ENCODE peak calls at places on chromosomes 12 and 14, in four cellular contexts. T, B, Q and A are unnamed samples.

GRCh38 chr12:89748791-89749190 is 40.2 kb upstream of the ATP2B1 start:
- DNase-seq in T (no peak), B (no peak), Q (no peak), A (no peak)

GRCh38 chr12:22459872-22460490 is 84.4 kb downstream of the C2CD5 start:
- DNase-seq in T (no peak), B (no peak), Q (no peak), A (no peak)

GRCh38 chr14:63887899-63888298 is 35.1 kb downstream of the SYNE2 start:
- DNase-seq in T (no peak), B (no peak), Q (no peak), A (no peak)

GRCh38 chr12:43501705-43502104 is 50.3 kb downstream of the ADAMTS20 start:
- DNase-seq in T (no peak), B (no peak), Q (no peak), A (no peak)

GRCh38 chr12:56631790-56632700 is 1.9 kb upstream of the BAZ2A start:
- DNase-seq in T (no peak), B (peak), Q (peak), A (no peak)

GRCh38 chr14:36443374-36443773 is 76.7 kb downstream of the NKX2-1 start:
- DNase-seq in T (no peak), B (no peak), Q (no peak), A (no peak)

GRCh38 chr14:102317564-102318248 is 1.8 kb upstream of the ZNF839 start:
- DNase-seq in T (no peak), B (no peak), Q (no peak), A (no peak)

GRCh38 chr12:131108171-131108955 is 154.7 kb downstream of the ADGRD1 start:
- DNase-seq in T (no peak), B (no peak), Q (no peak), A (no peak)

GRCh38 chr12:98513379-98514318 is 1.7 kb upstream of the TMPO start:
- DNase-seq in T (no peak), B (no peak), Q (no peak), A (no peak)

GRCh38 chr14:105581551-105582341 is 55.4 kb downstream of the TMEM121 start:
- DNase-seq in T (no peak), B (peak), Q (no peak), A (no peak)

GRCh38 chr12:49750027-49750977 is 8.9 kb downstream of the TMBIM6 start:
- DNase-seq in T (no peak), B (no peak), Q (no peak), A (no peak)
- TF ChIP-seq CTCF in T (no peak), B (no peak), Q (no peak), A (no peak)

DNA sequence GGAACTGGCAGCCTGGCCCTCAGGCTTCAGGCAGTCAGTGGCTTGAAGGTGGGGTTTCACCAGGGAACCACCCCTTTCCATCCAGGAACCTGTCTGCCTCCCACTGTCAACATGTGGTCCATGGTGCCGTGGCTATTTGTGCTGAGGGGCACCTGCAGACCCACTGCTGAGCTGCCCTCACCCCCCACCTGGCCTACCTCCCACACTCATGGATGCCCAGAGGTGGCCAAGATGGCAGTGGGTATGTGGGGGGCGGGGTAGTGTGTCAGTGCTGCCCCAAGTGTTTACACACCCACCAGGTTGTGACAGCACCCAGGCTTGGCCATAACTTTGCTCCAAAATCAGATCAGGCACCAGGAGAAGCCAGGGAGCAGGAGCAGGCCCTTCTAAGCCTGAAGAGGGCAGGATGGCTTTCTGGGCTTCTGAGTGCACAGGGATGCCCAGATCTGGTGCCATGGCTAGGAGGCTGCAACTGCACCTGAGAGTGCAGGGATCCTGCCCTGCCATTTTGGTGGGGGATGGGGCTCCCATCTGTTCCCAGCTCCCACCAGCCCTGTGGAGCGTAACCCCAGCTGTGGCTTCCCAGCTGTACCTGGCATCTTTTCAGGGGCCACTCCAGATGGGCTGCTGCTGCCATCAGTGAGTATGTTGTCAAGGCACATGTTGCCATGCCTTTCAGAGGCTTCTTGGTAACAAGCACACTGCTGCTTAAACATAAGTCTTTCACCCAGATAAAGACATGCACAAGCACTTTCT is 263.9 kb downstream of the LRIG3 start:
- DNase-seq in T (no peak), B (no peak), Q (no peak), A (no peak)
- TF ChIP-seq CTCF in T (no peak), B (no peak), Q (no peak), A (no peak)

DNA sequence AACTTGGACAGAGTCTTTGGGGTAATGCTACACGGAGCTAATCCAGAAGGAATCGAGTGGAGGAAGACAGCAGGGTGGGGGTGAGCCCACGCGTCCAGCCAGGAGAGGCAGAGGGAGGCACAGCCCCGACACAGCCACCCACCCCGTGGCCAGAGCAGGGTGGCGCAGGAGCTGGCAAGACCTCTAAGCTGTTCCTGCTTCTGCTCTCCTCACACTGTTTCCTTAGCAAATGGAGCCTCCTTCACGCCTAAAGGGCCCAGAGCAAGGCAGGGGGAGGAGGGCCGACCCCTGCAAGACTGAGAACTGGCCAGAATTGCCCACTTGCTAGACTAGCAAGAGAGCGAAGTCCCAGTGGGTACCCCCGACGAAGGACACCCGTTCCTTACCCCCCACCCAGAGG is 91.5 kb downstream of the FBXL14 start:
- DNase-seq in T (no peak), B (peak), Q (peak), A (no peak)
- TF ChIP-seq CTCF in T (no peak), B (no peak), Q (no peak), A (no peak)

GRCh38 chr12:38544357-38545066 is 227.9 kb downstream of the ALG10B start:
- DNase-seq in T (no peak), B (no peak), Q (peak), A (no peak)
- TF ChIP-seq CTCF in T (no peak), B (no peak), Q (peak), A (peak)

GRCh38 chr14:81268016-81268416 is 47.3 kb upstream of the GTF2A1 start:
- DNase-seq in T (no peak), B (no peak), Q (no peak), A (no peak)
- TF ChIP-seq CTCF in T (no peak), B (no peak), Q (peak), A (no peak)

GRCh38 chr14:78758333-78758732 is 588.2 kb downstream of the NRXN3 start:
- DNase-seq in T (no peak), B (no peak), Q (no peak), A (no peak)
- TF ChIP-seq CTCF in T (no peak), B (peak), Q (peak), A (peak)

GRCh38 chr12:116613256-116613655 is 54.1 kb downstream of the MAP1LC3B2 start:
- DNase-seq in T (no peak), B (no peak), Q (no peak), A (no peak)

GRCh38 chr12:116614194-116614885 is 55.2 kb downstream of the MAP1LC3B2 start:
- DNase-seq in T (no peak), B (no peak), Q (no peak), A (no peak)

GRCh38 chr12:116612436-116612835 is 53.3 kb downstream of the MAP1LC3B2 start:
- DNase-seq in T (no peak), B (no peak), Q (no peak), A (no peak)

GRCh38 chr12:116616536-116617248 is 57.5 kb downstream of the MAP1LC3B2 start:
- DNase-seq in T (no peak), B (no peak), Q (no peak), A (no peak)

GRCh38 chr12:116615141-116615861 is 56.1 kb downstream of the MAP1LC3B2 start:
- DNase-seq in T (no peak), B (no peak), Q (no peak), A (no peak)
- TF ChIP-seq CTCF in T (no peak), B (no peak), Q (no peak), A (no peak)

GRCh38 chr12:74897425-74898211 is 312.0 kb downstream of the KCNC2 start:
- DNase-seq in T (no peak), B (no peak), Q (no peak), A (no peak)

GRCh38 chr12:74899031-74899829 is 310.4 kb downstream of the KCNC2 start:
- DNase-seq in T (no peak), B (no peak), Q (no peak), A (no peak)

GRCh38 chr12:74906224-74906623 is 303.4 kb downstream of the KCNC2 start:
- DNase-seq in T (no peak), B (no peak), Q (no peak), A (no peak)

GRCh38 chr12:74900232-74900631 is 309.4 kb downstream of the KCNC2 start:
- DNase-seq in T (no peak), B (no peak), Q (no peak), A (no peak)

DNA sequence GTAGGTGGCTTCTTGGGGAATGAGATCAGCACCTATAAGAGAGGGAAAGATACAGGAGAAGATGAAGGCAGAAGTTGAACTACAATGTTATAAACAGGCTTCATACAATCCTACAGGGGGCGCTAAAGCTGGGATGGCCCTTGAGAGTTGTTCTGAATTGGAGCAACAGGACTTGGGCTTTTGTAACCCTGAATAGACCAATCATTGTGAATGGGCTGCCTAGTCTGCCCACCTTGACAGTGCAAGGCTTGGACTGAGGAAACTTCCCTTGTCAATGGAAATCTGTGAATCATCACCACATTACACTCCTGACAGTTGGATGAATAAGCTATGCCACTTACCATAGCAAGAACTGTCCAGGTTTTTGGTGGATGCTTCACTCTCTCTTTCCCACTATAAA is 306.1 kb downstream of the KCNC2 start:
- DNase-seq in T (no peak), B (no peak), Q (peak), A (no peak)
- TF ChIP-seq CTCF in T (no peak), B (no peak), Q (peak), A (peak)